ENCODE peak calls at places on chromosomes 5 and 9, in five cellular contexts. R is Ammon's horn, T is endothelial cell, W is prostate gland, C is RWPE1. M is an unnamed sample.

GRCh38 chr9:129761293-129761900 is 8.6 kb upstream of the PTGES start:
- DNase-seq in R (no peak), T (no peak), W (no peak), C (no peak), M (no peak)

GRCh38 chr5:88556415-88556814 is 287.8 kb upstream of the TMEM161B start:
- DNase-seq in R (no peak), T (no peak), W (no peak), C (no peak), M (no peak)

GRCh38 chr9:33320568-33321261 is 30.4 kb downstream of the NFX1 start:
- DNase-seq in R (peak; percentile 14), T (no peak), W (no peak), C (peak; percentile 88), M (peak; percentile 90)

GRCh38 chr9:5892456-5893133 is 1.9 kb downstream of the MLANA start:
- DNase-seq in R (no peak), T (no peak), W (no peak), C (no peak), M (peak; percentile 38)

GRCh38 chr9:89542461-89543021 is 44.6 kb upstream of the SEMA4D start:
- DNase-seq in R (peak; percentile 94), T (no peak), W (no peak), C (peak; percentile 19), M (peak; percentile 33)

GRCh38 chr9:125902224-125902623 is 155.1 kb downstream of the PBX3 start:
- DNase-seq in R (no peak), T (no peak), W (no peak), C (no peak), M (peak; percentile 37)

GRCh38 chr5:160240350-160240749 is 11.0 kb downstream of the FABP6 start:
- DNase-seq in R (no peak), T (no peak), W (no peak), C (no peak), M (no peak)

GRCh38 chr9:134172198-134173126 is 8.1 kb upstream of the RNU6ATAC start:
- DNase-seq in R (no peak), T (no peak), W (no peak), C (no peak), M (no peak)

GRCh38 chr5:14213813-14214585 is 70.9 kb downstream of the TRIO start:
- DNase-seq in R (no peak), T (no peak), W (no peak), C (no peak), M (no peak)

GRCh38 chr9:134493471-134494272 is 147.9 kb upstream of the COL5A1 start:
- DNase-seq in R (no peak), T (no peak), W (no peak), C (no peak), M (no peak)

GRCh38 chr5:154630410-154630809 is 124.8 kb upstream of the LARP1 start:
- DNase-seq in R (no peak), T (no peak), W (no peak), C (no peak), M (no peak)

GRCh38 chr9:95246547-95246946 is 71.0 kb downstream of the FANCC start:
- DNase-seq in R (no peak), T (no peak), W (no peak), C (no peak), M (peak; percentile 37)

GRCh38 chr5:176714067-176714466 is 66.8 kb downstream of the TSPAN17 start:
- DNase-seq in R (no peak), T (no peak), W (no peak), C (peak; percentile 64), M (peak; percentile 66)

GRCh38 chr9:89821081-89821480 is 216.3 kb downstream of the GADD45G start:
- DNase-seq in R (no peak), T (no peak), W (no peak), C (no peak), M (no peak)

GRCh38 chr5:96258692-96259091 is 174.4 kb downstream of the PCSK1 start:
- DNase-seq in R (no peak), T (no peak), W (no peak), C (no peak), M (no peak)

GRCh38 chr5:175654807-175655206 is 3.1 kb upstream of the HRH2 start:
- DNase-seq in R (no peak), T (no peak), W (no peak), C (no peak), M (no peak)

GRCh38 chr5:91468643-91469422 is 85.7 kb upstream of the ARRDC3 start:
- DNase-seq in R (peak; percentile 35), T (no peak), W (no peak), C (no peak), M (peak; percentile 9)

GRCh38 chr5:175658299-175659145 is 651 bp downstream of the HRH2 start:
- DNase-seq in R (no peak), T (peak; percentile 29), W (no peak), C (no peak), M (no peak)

GRCh38 chr5:135488727-135489465 is 36.7 kb upstream of the TIFAB start:
- DNase-seq in R (peak; percentile 65), T (peak; percentile 52), W (no peak), C (peak; percentile 81), M (peak; percentile 43)

GRCh38 chr5:54093081-54093492 is 217.3 kb downstream of the ARL15 start:
- DNase-seq in R (no peak), T (no peak), W (peak; percentile 6), C (peak; percentile 77), M (peak; percentile 78)

GRCh38 chr9:93904649-93905472 is 50.3 kb downstream of the BARX1 start:
- DNase-seq in R (no peak), T (no peak), W (no peak), C (no peak), M (no peak)

GRCh38 chr9:1267581-1267980 is 217.4 kb downstream of the DMRT2 start:
- DNase-seq in R (no peak), T (no peak), W (peak; percentile 47), C (no peak), M (peak; percentile 29)

GRCh38 chr9:80156725-80157124 is 585.0 kb downstream of the TLE4 start:
- DNase-seq in R (no peak), T (no peak), W (no peak), C (no peak), M (peak; percentile 6)

GRCh38 chr9:121748727-121749546 is 97.5 kb downstream of the DAB2IP start:
- DNase-seq in R (no peak), T (no peak), W (no peak), C (no peak), M (peak; percentile 25)

GRCh38 chr9:126613656-126614055 is at the start of gene LMX1B:
- DNase-seq in R (no peak), T (no peak), W (peak; percentile 26), C (peak; percentile 85), M (peak; percentile 69)

GRCh38 chr9:129702563-129702962 is 37.1 kb downstream of the PRRX2 start:
- DNase-seq in R (no peak), T (no peak), W (peak; percentile 22), C (peak; percentile 85), M (peak; percentile 89)

GRCh38 chr5:76586531-76586930 is 36.7 kb downstream of the F2RL2 start:
- DNase-seq in R (no peak), T (no peak), W (no peak), C (no peak), M (no peak)

GRCh38 chr5:57383093-57383861 is 99.3 kb downstream of the ACTBL2 start:
- DNase-seq in R (no peak), T (no peak), W (no peak), C (peak; percentile 92), M (peak; percentile 83)

GRCh38 chr9:100324594-100325200 is 28.0 kb downstream of the TEX10 start:
- DNase-seq in R (peak; percentile 45), T (no peak), W (no peak), C (peak; percentile 18), M (peak; percentile 52)

GRCh38 chr5:137506296-137506695 is 7.2 kb upstream of the SPOCK1 start:
- DNase-seq in R (no peak), T (no peak), W (no peak), C (no peak), M (no peak)

GRCh38 chr5:176737746-176738699 is 72.3 kb upstream of the UNC5A start:
- DNase-seq in R (no peak), T (no peak), W (no peak), C (no peak), M (no peak)

GRCh38 chr5:159030357-159030756 is 69.4 kb downstream of the EBF1 start:
- DNase-seq in R (no peak), T (no peak), W (no peak), C (no peak), M (no peak)